ENCODE peak calls at places on chromosomes 11 and 22, in nine cellular contexts. U is fibroblast of the conjunctiva; S is CD8-positive, alpha-beta memory T cell; X is natural killer cell treated with Interleukin-12 subunit alpha and Interleukin-12 subunit beta and Interleukin-15 and Interleukin-18, amount 100 ng/mL, for 72 hours; Q is B cell; V is Ammon's horn; F is neural crest cell; D is retinal pigment epithelial cell; L is endodermal cell. N is an unnamed sample.

GRCh38 chr11:121369366-121369765 is 76.8 kb downstream of the SC5D start:
- DNase-seq in F (no peak), D (no peak), V (no peak), S (no peak), U (no peak), L (no peak), X (no peak), Q (no peak), N (no peak)

GRCh38 chr11:44371706-44372105 is 61.8 kb upstream of the ALX4 start:
- DNase-seq in S (no peak), X (peak), L (no peak), U (no peak), V (no peak), Q (no peak), D (no peak), F (no peak), N (no peak)

GRCh38 chr22:42662114-42663021 is 13.2 kb upstream of the CYB5R3 start:
- DNase-seq in U (no peak), X (peak), V (peak), D (no peak), S (peak), L (peak), Q (peak), F (peak), N (peak)

GRCh38 chr11:44268073-44268806 is 41.7 kb downstream of the ALX4 start:
- DNase-seq in U (no peak), F (no peak), S (no peak), V (no peak), Q (no peak), X (peak), L (no peak), D (no peak), N (no peak)

GRCh38 chr11:17822021-17822781 is 87.6 kb downstream of the KCNC1 start:
- DNase-seq in U (no peak), L (peak), S (no peak), D (no peak), F (no peak), Q (no peak), X (no peak), V (no peak), N (peak)

GRCh38 chr22:35615156-35615555 is 2.0 kb downstream of the MB start:
- DNase-seq in D (no peak), S (no peak), U (peak), L (no peak), Q (no peak), F (no peak), X (no peak), V (no peak), N (no peak)

GRCh38 chr22:44314425-44315067 is 1.8 kb upstream of the SHISAL1 start:
- DNase-seq in D (no peak), S (no peak), F (no peak), Q (no peak), V (no peak), X (no peak), U (no peak), L (no peak), N (no peak)

GRCh38 chr11:17588166-17588565 is 41.1 kb downstream of the OTOG start:
- DNase-seq in V (no peak), L (peak), U (no peak), X (no peak), S (no peak), D (no peak), F (no peak), Q (no peak), N (no peak)

GRCh38 chr22:45997077-45997774 is 20.3 kb upstream of the WNT7B start:
- DNase-seq in D (no peak), U (peak), V (peak), F (no peak), Q (no peak), S (no peak), L (no peak), X (no peak), N (peak)

GRCh38 chr11:69288883-69289242 is 5.1 kb upstream of the MYEOV start:
- DNase-seq in Q (no peak), F (no peak), D (no peak), L (no peak), U (no peak), X (no peak), S (no peak), V (no peak), N (no peak)

GRCh38 chr11:1867381-1867780 is 14.5 kb downstream of the LSP1 start:
- DNase-seq in U (no peak), Q (no peak), L (no peak), D (no peak), F (no peak), V (no peak), X (no peak), S (no peak), N (no peak)

GRCh38 chr11:16397355-16397754 is 41.0 kb upstream of the SOX6 start:
- DNase-seq in L (no peak), X (no peak), F (no peak), U (no peak), Q (no peak), S (no peak), V (no peak), D (no peak), N (no peak)

GRCh38 chr22:39908737-39909136 is 7.9 kb downstream of the GRAP2 start:
- DNase-seq in V (no peak), F (no peak), Q (no peak), D (no peak), L (no peak), U (no peak), X (peak), S (peak), N (peak)

GRCh38 chr11:126477526-126478275 is 122.2 kb downstream of the ST3GAL4 start:
- DNase-seq in D (no peak), X (no peak), U (no peak), V (no peak), S (no peak), L (no peak), Q (no peak), F (no peak), N (no peak)

GRCh38 chr22:32411388-32411787 is 659 bp downstream of the RTCB start:
- DNase-seq in S (peak), L (peak), F (no peak), U (no peak), V (no peak), D (no peak), X (no peak), Q (no peak), N (peak)

GRCh38 chr22:31496735-31497146 is 405 bp downstream of the SFI1 start:
- DNase-seq in V (no peak), Q (peak), D (no peak), S (peak), L (no peak), F (no peak), X (peak), U (no peak), N (no peak)

GRCh38 chr11:303359-303758 is 4.0 kb upstream of the IFITM5 start:
- DNase-seq in L (no peak), V (no peak), S (no peak), U (no peak), D (no peak), F (no peak), Q (no peak), X (no peak), N (no peak)

GRCh38 chr11:121741954-121742361 is 289.2 kb upstream of the SORL1-AS1 start:
- DNase-seq in L (no peak), S (no peak), Q (no peak), V (peak), X (no peak), U (peak), D (peak), F (no peak), N (peak)

GRCh38 chr22:31162015-31162765 is 2.2 kb downstream of the RNF185 start:
- DNase-seq in F (no peak), D (no peak), S (no peak), L (no peak), U (no peak), Q (no peak), V (no peak), X (no peak), N (no peak)